ENCODE peak calls at places on chromosome 4, in seven cellular contexts. Q, R, Y, Z, L, A and T are unnamed samples. For H3K4me1, the result is how much of the 10 kb centered on the place peaks cover.

GRCh38 chr4:118989098-118990080 is 100.7 kb downstream of the SYNPO2 start:
- DNase-seq in Q (no peak), R (no peak), Y (no peak), Z (no peak), L (peak), A (no peak), T (no peak)

GRCh38 chr4:184463856-184464255 is 10.5 kb downstream of the IRF2 start:
- DNase-seq in Q (no peak), R (no peak), Y (no peak), Z (no peak), L (no peak), A (no peak), T (no peak)

GRCh38 chr4:78612398-78613005 is 60.9 kb downstream of the ANXA3 start:
- DNase-seq in Q (no peak), R (peak), Y (no peak), Z (peak), L (peak), A (peak), T (peak)

GRCh38 chr4:10011277-10011676 is 10.0 kb downstream of the SLC2A9 start:
- DNase-seq in Q (no peak), R (no peak), Y (no peak), Z (no peak), L (no peak), A (no peak), T (no peak)

GRCh38 chr4:83870551-83870950 is 334.6 kb downstream of the GPAT3 start:
- DNase-seq in Q (no peak), R (no peak), Y (no peak), Z (no peak), L (no peak), A (no peak), T (no peak)

GRCh38 chr4:2482693-2483092 is 13.8 kb downstream of the RNF4 start:
- DNase-seq in Q (peak), R (peak), Y (no peak), Z (no peak), L (peak), A (no peak), T (peak)

GRCh38 chr4:97159625-97160024 is 983.7 kb downstream of the STPG2 start:
- DNase-seq in Q (no peak), R (no peak), Y (no peak), Z (peak), L (no peak), A (peak), T (no peak)

GRCh38 chr4:41963105-41963504 is 18.5 kb upstream of the DCAF4L1 start:
- DNase-seq in Q (no peak), R (peak), Y (no peak), Z (no peak), L (peak), A (no peak), T (no peak)

GRCh38 chr4:8725845-8726244 is 133.3 kb downstream of the CPZ start:
- DNase-seq in Q (no peak), R (no peak), Y (peak), Z (no peak), L (no peak), A (no peak), T (no peak)

GRCh38 chr4:102472441-102473013 is 28.6 kb upstream of the NFKB1 start:
- DNase-seq in Q (no peak), R (no peak), Y (no peak), Z (no peak), L (no peak), A (no peak), T (no peak)

GRCh38 chr4:73139245-73139644 is 69.7 kb upstream of the COX18 start:
- DNase-seq in Q (no peak), R (no peak), Y (no peak), Z (no peak), L (no peak), A (no peak), T (no peak)

GRCh38 chr4:79442422-79442821 is 34.4 kb upstream of the GK2 start:
- DNase-seq in Q (no peak), R (no peak), Y (no peak), Z (no peak), L (no peak), A (no peak), T (no peak)

GRCh38 chr4:40918330-40918729 is 168.6 kb downstream of the NSUN7 start:
- DNase-seq in Q (peak), R (no peak), Y (peak), Z (peak), L (peak), A (peak), T (peak)

DNA sequence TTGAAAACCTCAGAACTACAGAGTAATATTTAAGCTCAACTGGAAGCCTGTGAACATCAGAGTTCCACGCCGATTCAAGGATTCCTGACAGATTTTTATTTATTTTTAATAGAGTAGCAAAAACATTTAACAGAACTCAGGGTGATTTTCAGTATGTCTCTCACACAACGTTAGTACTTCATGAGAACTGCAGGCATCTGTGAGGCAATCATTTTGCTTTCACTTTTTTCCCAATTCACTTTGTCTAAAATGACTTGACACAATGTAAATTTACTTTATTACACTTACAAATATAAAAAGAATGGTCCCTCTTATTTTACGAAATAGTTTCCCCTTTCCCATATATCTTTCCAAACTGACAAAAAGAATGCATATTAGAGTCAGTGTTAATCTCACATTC is 869.5 kb upstream of the EPHA5 start:
- DNase-seq in Q (no peak), R (no peak), Y (no peak), Z (no peak), L (no peak), A (no peak), T (no peak)
- TF ChIP-seq POLR2A in Q (no peak), R (no peak), Y (no peak), Z (no peak), L (no peak), A (no peak), T (no peak)

DNA sequence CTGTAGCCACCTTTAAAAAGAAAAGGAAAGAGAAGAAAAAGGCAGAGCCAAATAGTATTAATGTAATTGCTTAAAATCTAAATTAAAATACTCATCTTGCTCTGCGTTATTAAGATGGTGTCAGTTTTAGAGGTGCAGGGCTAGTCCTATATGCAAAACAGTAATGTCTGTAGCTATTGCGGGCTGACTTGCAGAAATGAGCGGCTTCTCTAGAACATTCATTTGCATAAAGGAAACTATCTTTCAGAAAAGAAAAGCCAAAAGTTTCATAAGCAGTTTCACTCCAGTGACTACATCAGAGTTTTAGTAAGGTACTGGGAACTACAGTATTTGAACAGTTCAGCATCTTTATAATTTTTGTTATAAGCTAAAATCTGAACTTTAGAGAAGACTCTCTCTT is 6.0 kb downstream of the SMAD1 start:
- DNase-seq in Q (no peak), R (no peak), Y (no peak), Z (no peak), L (no peak), A (no peak), T (no peak)
- H3K4me1 ChIP-seq in Q (under half), R (under half), Y (under half), Z (under half), L (under half), A (under half), T (under half)

DNA sequence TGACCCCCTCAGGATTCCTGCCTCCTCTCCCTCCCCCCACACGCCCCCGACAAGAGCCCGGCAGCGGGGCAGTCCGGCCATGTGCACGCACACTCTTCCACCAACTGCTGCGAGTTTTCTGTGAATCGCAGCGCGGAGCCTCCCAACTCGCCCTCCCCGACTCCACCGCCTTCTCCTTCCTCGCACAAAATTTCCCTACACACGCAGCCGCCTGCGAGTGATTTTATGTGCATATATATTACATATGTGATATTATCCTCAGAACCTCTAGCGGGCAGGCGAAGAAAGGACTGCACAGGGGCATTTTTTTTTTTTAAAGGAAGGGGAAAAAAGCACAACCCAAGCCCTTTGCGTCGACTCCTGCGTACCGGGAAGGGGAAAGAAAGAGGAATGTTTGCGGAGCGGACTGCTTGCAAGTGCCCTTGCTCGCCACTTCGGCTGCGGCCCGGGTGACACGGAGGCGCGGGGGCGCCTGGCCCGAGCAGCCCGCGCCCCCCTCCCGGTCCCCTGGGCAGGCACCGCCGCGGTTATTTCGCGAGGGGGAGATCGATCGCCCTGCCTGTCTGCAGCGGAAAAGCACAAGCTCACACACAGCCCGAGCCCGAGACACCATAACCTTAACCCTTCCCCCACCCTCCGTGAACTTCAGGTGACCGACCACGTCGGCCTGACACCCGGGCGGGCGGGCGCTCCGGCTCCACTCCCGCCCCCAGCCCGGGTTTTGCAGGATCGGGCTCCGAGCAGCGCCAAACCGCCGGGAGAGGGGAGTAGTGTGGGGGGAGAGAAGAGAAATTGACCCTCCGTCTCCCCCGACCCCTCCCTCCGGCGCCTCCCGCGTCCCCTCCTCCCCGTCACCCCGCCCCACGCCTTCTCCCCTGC is 2.2 kb downstream of the ZNF827 start:
- DNase-seq in Q (peak), R (peak), Y (peak), Z (peak), L (peak), A (peak), T (peak)
- TF ChIP-seq POLR2A in Q (no peak), R (peak), Y (no peak), Z (peak), L (no peak), A (peak), T (peak)

GRCh38 chr4:3869661-3870566 is 103.7 kb downstream of the ADRA2C start:
- DNase-seq in Q (no peak), R (no peak), Y (peak), Z (no peak), L (no peak), A (no peak), T (no peak)

GRCh38 chr4:3871881-3872833 is 106.0 kb downstream of the ADRA2C start:
- DNase-seq in Q (no peak), R (no peak), Y (peak), Z (no peak), L (no peak), A (no peak), T (no peak)

GRCh38 chr4:3872834-3873313 is 106.7 kb downstream of the ADRA2C start:
- DNase-seq in Q (no peak), R (no peak), Y (no peak), Z (no peak), L (no peak), A (no peak), T (no peak)

GRCh38 chr4:3870567-3870962 is 104.4 kb downstream of the ADRA2C start:
- DNase-seq in Q (no peak), R (no peak), Y (peak), Z (no peak), L (no peak), A (no peak), T (peak)

GRCh38 chr4:3871181-3871852 is 105.1 kb downstream of the ADRA2C start:
- DNase-seq in Q (no peak), R (no peak), Y (peak), Z (no peak), L (no peak), A (no peak), T (no peak)
- H3K4me1 ChIP-seq in Q (under half), R (under half), Y (under half), Z (under half), L (under half), A (under half), T (under half)

GRCh38 chr4:56462157-56462556 is 5.3 kb upstream of the SRP72 start:
- DNase-seq in Q (no peak), R (no peak), Y (no peak), Z (no peak), L (no peak), A (no peak), T (no peak)

GRCh38 chr4:56465599-56466295 is 1.7 kb upstream of the SRP72 start:
- DNase-seq in Q (no peak), R (no peak), Y (no peak), Z (no peak), L (peak), A (no peak), T (no peak)

GRCh38 chr4:56466910-56467283 is 520 bp upstream of the SRP72 start:
- DNase-seq in Q (no peak), R (no peak), Y (no peak), Z (no peak), L (no peak), A (no peak), T (no peak)

GRCh38 chr4:56464581-56464980 is 2.8 kb upstream of the SRP72 start:
- DNase-seq in Q (no peak), R (no peak), Y (no peak), Z (no peak), L (no peak), A (no peak), T (no peak)

GRCh38 chr4:56463711-56464110 is 3.7 kb upstream of the SRP72 start:
- DNase-seq in Q (no peak), R (no peak), Y (no peak), Z (no peak), L (no peak), A (no peak), T (no peak)
- TF ChIP-seq POLR2A in Q (no peak), R (no peak), Y (no peak), Z (no peak), L (no peak), A (no peak), T (no peak)

GRCh38 chr4:101288365-101289145 is 58.8 kb downstream of the PPP3CA start:
- DNase-seq in Q (no peak), R (no peak), Y (no peak), Z (no peak), L (peak), A (no peak), T (no peak)
- H3K4me1 ChIP-seq in Q (under half), R (under half), Y (under half), Z (under half), L (under half), A (under half), T (under half)

GRCh38 chr4:37757705-37758104 is 68.8 kb upstream of the PGM2 start:
- DNase-seq in Q (no peak), R (no peak), Y (no peak), Z (no peak), L (no peak), A (peak), T (no peak)

GRCh38 chr4:37758226-37758625 is 68.3 kb upstream of the PGM2 start:
- DNase-seq in Q (peak), R (peak), Y (peak), Z (no peak), L (peak), A (no peak), T (no peak)

GRCh38 chr4:37757121-37757520 is 69.4 kb upstream of the PGM2 start:
- DNase-seq in Q (no peak), R (no peak), Y (no peak), Z (no peak), L (no peak), A (no peak), T (no peak)

GRCh38 chr4:37749398-37749988 is 63.3 kb upstream of the RELL1 start:
- DNase-seq in Q (no peak), R (no peak), Y (no peak), Z (no peak), L (no peak), A (no peak), T (no peak)

DNA sequence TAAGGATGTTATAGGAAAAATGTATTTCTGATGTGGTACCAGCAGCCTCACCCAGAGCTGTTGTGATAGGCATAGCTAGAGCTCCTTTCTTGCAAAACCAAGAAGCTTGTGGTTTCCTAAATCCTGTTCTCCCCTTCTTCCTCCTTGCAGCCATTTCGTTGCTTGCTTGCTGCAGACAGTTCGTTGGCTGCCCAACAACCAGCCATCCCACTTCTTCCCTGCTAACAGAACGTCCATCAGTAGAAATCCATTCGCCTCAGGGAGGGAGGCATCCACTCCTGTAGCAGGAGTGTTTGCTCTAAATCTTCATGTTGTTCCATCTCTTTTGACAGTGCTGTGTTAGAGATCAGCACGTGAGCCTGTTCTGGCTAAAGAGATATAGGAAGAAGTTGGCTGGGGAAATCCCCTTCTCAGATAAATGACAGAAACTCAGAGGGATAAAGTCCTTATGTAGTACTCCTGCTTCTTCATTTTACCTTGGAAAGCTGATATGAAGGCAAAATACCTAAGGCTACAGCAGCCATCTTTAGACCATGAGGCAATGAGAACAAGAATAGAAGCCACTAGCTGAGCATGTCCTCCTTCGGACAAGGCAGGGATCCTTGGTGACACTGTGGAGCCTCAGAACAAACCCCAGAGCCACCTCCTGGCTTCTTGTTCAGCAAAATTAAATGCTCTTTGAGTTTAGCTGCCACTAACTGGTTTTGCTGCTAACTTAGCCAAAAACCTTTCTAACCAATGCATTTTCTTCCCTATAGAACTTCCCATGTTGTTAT is 68.4 kb upstream of the RELL1 start:
- DNase-seq in Q (no peak), R (no peak), Y (no peak), Z (no peak), L (no peak), A (no peak), T (no peak)
- TF ChIP-seq POLR2A in Q (no peak), R (no peak), Y (no peak), Z (no peak), L (no peak), A (no peak), T (no peak)